ENCODE peak calls at places on chromosomes 5 and 9, in eight cellular contexts. I, M, J, T, R, N, K and B are unnamed samples. For H3K4me1, the result is how much of the 10 kb centered on the place peaks cover.

GRCh38 chr5:17127743-17128231 is 89.6 kb upstream of the BASP1 start:
- DNase-seq in I (no peak), M (no peak), J (no peak), T (no peak), R (no peak), N (no peak), K (no peak), B (no peak)

GRCh38 chr5:134133213-134133994 is 18.9 kb downstream of the TCF7 start:
- DNase-seq in I (no peak), M (peak), J (peak), T (peak), R (no peak), N (peak), K (peak), B (no peak)

GRCh38 chr9:72365525-72366256 is 683 bp upstream of the ZFAND5 start:
- DNase-seq in I (peak), M (peak), J (peak), T (peak), R (peak), N (peak), K (peak), B (peak)

GRCh38 chr9:31390352-31391025 is 994.0 kb upstream of the ACO1 start:
- DNase-seq in I (no peak), M (no peak), J (no peak), T (no peak), R (no peak), N (no peak), K (no peak), B (no peak)

GRCh38 chr9:18185196-18185595 is 288.8 kb upstream of the ADAMTSL1 start:
- DNase-seq in I (no peak), M (no peak), J (no peak), T (no peak), R (peak), N (no peak), K (no peak), B (no peak)

GRCh38 chr5:142797420-142797819 is 27.2 kb downstream of the ARHGAP26 start:
- DNase-seq in I (no peak), M (no peak), J (no peak), T (no peak), R (peak), N (no peak), K (no peak), B (no peak)

GRCh38 chr9:125646222-125647100 is 60.5 kb downstream of the MAPKAP1 start:
- DNase-seq in I (no peak), M (no peak), J (no peak), T (no peak), R (no peak), N (no peak), K (no peak), B (no peak)

GRCh38 chr9:16371306-16371705 is 499.2 kb downstream of the BNC2 start:
- DNase-seq in I (no peak), M (no peak), J (no peak), T (no peak), R (no peak), N (no peak), K (no peak), B (no peak)

GRCh38 chr9:120383999-120384924 is 195.7 kb downstream of the CDK5RAP2 start:
- DNase-seq in I (no peak), M (no peak), J (no peak), T (peak), R (peak), N (no peak), K (peak), B (no peak)

GRCh38 chr9:13078164-13078563 is 201.3 kb downstream of the MPDZ start:
- DNase-seq in I (no peak), M (no peak), J (no peak), T (no peak), R (no peak), N (no peak), K (no peak), B (no peak)

GRCh38 chr5:64973226-64973625 is 204.5 kb downstream of the CWC27 start:
- DNase-seq in I (no peak), M (no peak), J (no peak), T (no peak), R (no peak), N (no peak), K (no peak), B (no peak)

GRCh38 chr9:123365287-123365880 is 9.4 kb downstream of the CRB2 start:
- DNase-seq in I (no peak), M (no peak), J (no peak), T (no peak), R (peak), N (no peak), K (no peak), B (no peak)

GRCh38 chr5:126544087-126544740 is 50.8 kb downstream of the ALDH7A1 start:
- DNase-seq in I (no peak), M (no peak), J (no peak), T (no peak), R (peak), N (no peak), K (no peak), B (no peak)

GRCh38 chr5:154367101-154367500 is 78.7 kb upstream of the SAP30L start:
- DNase-seq in I (no peak), M (no peak), J (no peak), T (no peak), R (no peak), N (no peak), K (no peak), B (no peak)

GRCh38 chr9:5563886-5564285 is 53.6 kb downstream of the PDCD1LG2 start:
- DNase-seq in I (no peak), M (no peak), J (no peak), T (no peak), R (no peak), N (no peak), K (no peak), B (no peak)

GRCh38 chr9:136687721-136688223 is 515 bp upstream of the AGPAT2 start:
- DNase-seq in I (no peak), M (no peak), J (peak), T (peak), R (no peak), N (peak), K (peak), B (no peak)

GRCh38 chr9:25857167-25857566 is 178.9 kb upstream of the TUSC1 start:
- DNase-seq in I (no peak), M (no peak), J (no peak), T (no peak), R (no peak), N (no peak), K (no peak), B (no peak)

GRCh38 chr5:109848130-109848529 is 158.4 kb downstream of the MAN2A1 start:
- DNase-seq in I (no peak), M (no peak), J (no peak), T (no peak), R (no peak), N (no peak), K (no peak), B (no peak)

GRCh38 chr9:24391095-24391494 is 154.6 kb downstream of the IZUMO3 start:
- DNase-seq in I (no peak), M (no peak), J (no peak), T (no peak), R (no peak), N (no peak), K (no peak), B (no peak)

GRCh38 chr5:160770718-160771117 is 81.3 kb downstream of the ATP10B start:
- DNase-seq in I (no peak), M (no peak), J (no peak), T (no peak), R (no peak), N (no peak), K (no peak), B (no peak)

GRCh38 chr9:121453232-121453892 is 46.3 kb downstream of the GGTA1 start:
- DNase-seq in I (no peak), M (no peak), J (no peak), T (no peak), R (peak), N (no peak), K (no peak), B (no peak)

GRCh38 chr9:124593080-124594058 is 86.2 kb upstream of the NR5A1 start:
- DNase-seq in I (no peak), M (no peak), J (no peak), T (no peak), R (peak), N (no peak), K (no peak), B (no peak)

GRCh38 chr5:150582281-150582791 is 58.1 kb upstream of the SYNPO start:
- DNase-seq in I (no peak), M (no peak), J (peak), T (no peak), R (no peak), N (no peak), K (peak), B (no peak)

GRCh38 chr5:132334812-132335211 is 34.7 kb upstream of the SLC22A5 start:
- DNase-seq in I (no peak), M (no peak), J (no peak), T (no peak), R (no peak), N (no peak), K (no peak), B (no peak)

DNA sequence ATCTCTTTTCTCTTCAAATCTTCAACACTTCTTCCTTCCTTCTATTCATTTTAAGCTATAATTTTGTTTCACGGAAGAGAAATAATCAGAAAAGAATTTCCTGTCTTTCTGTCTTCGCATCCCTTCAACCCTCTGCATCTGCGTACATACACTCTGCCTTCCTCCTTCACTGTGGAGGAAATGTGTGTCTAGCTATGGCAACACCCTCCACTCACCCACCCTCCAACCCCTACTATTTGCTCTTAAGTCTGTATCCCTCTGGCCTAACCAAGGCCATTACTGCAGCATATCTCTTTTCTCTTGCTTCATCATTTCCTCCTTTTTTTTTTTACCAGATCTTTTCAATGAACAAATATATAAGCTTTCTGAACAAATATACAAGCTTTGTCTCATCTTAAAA is 105.7 kb upstream of the NUDT12 start:
- DNase-seq in I (no peak), M (no peak), J (no peak), T (no peak), R (no peak), N (no peak), K (no peak), B (no peak)
- H3K4me1 ChIP-seq in I (under half), M (under half), J (under half), T (under half), R (under half), N (under half), K (under half), B (under half)

GRCh38 chr9:114087721-114088120 is 9.6 kb upstream of the AMBP start:
- DNase-seq in I (no peak), M (no peak), J (no peak), T (no peak), R (no peak), N (peak), K (no peak), B (no peak)
- H3K27ac ChIP-seq in I (no peak), M (no peak), J (no peak), T (no peak), R (no peak), N (no peak), K (no peak), B (no peak)

DNA sequence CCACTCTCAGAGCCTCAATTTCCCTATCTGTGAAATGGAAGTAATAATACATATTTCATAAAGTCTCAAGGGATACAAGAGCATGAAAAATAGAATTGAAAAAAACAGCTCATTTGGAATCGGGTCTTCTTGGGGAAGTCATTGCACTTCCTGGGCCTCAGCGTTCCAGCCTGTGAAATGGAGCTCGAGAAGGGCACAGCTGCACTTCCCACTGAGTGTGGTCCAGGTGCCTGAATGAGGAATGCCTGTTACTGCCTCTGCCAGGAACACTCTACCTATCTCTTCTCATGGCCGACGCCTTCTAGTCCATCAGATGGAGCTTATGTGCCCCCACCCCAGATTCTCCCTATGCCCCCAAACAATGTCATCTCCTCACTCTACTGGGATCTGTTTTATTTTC is 924 bp upstream of the NEURL1B start:
- DNase-seq in I (no peak), M (no peak), J (no peak), T (no peak), R (no peak), N (no peak), K (no peak), B (no peak)
- H3K4me3 ChIP-seq in I (no peak), M (no peak), J (peak), T (no peak), R (peak), N (no peak), K (no peak), B (no peak)

DNA sequence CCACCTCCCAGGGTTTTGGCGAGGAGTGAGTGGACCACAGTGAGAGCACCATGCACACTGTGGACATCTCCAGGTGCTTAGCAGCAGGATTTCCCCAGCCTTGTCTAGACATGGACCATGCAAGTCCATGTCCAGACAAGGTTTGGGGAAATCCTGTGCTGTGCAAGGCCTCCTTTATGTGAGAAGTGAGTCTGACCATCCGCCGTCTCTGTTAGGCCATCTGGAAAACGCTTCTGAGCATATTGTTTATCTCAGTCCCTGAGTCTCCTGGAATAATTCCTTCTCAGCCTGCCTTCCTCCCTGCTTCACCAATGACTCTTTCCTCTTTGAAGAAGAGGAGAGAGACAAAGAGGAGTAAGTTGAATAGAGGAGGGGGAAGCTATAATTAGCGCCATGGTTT is 26.1 kb upstream of the TNFAIP8 start:
- DNase-seq in I (no peak), M (no peak), J (no peak), T (no peak), R (no peak), N (no peak), K (no peak), B (no peak)
- H3K4me1 ChIP-seq in I (under half), M (half or more), J (under half), T (under half), R (under half), N (under half), K (under half), B (under half)

DNA sequence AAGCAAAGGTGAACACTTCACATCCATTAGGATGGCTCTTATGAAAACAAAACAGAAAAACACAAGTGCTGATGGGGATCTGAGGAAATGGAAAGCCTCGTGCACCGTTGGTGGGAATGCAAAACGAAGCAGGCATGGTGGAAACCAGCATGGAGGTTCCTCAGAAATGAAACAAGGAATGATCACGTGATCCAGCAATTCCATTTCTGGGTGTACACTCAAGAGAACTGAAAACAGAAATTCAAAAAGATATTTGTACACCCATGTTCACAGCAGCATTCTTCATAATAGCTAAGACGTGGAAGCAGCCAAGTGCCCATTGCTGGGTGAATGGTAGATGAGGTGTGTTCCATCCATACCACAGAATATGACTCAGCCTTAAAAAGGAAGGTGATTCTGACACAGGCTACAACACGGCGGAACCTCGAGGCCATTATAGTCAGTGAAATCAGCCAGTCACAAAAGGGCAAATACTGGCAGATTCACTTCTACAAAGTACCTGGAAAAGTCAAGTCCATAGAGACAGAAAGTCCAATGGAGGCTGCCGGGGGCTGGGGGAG is 87.2 kb upstream of the RAPGEF1 start:
- DNase-seq in I (no peak), M (no peak), J (no peak), T (no peak), R (no peak), N (peak), K (no peak), B (no peak)
- H3K27ac ChIP-seq in I (no peak), M (no peak), J (no peak), T (no peak), R (no peak), N (no peak), K (no peak), B (no peak)